ENCODE peak calls at places on chromosomes 12 and 14, in six cellular contexts. Q, P, F, Z, O and J are unnamed samples.

GRCh38 chr12:75854681-75855309 is 176.8 kb downstream of the PHLDA1 start:
- DNase-seq in O (no peak), Q (no peak), F (no peak), P (no peak), Z (no peak), J (no peak)

GRCh38 chr12:32727237-32727636 is 28.5 kb downstream of the YARS2 start:
- DNase-seq in Z (no peak), F (peak), Q (no peak), P (no peak), O (no peak), J (no peak)

GRCh38 chr12:12240671-12241345 is 26.0 kb downstream of the LRP6 start:
- DNase-seq in Z (peak), O (no peak), P (no peak), Q (no peak), F (peak), J (no peak)

GRCh38 chr14:84361476-84361875 is 1168.5 kb upstream of the FLRT2 start:
- DNase-seq in Z (no peak), F (no peak), P (no peak), Q (no peak), O (no peak), J (no peak)

GRCh38 chr12:68259318-68259940 is 6.0 kb upstream of the IL22 start:
- DNase-seq in O (no peak), Z (no peak), P (no peak), F (no peak), Q (no peak), J (no peak)

GRCh38 chr12:29429999-29430698 is 49.2 kb upstream of the ERGIC2 start:
- DNase-seq in O (peak), Q (no peak), Z (no peak), F (no peak), P (no peak), J (no peak)

GRCh38 chr12:76032043-76032981 is 736 bp upstream of the PHLDA1 start:
- DNase-seq in F (peak), O (peak), Q (peak), Z (peak), P (peak), J (peak)

GRCh38 chr14:103696027-103696402 is 19.2 kb downstream of the XRCC3 start:
- DNase-seq in Q (no peak), Z (peak), P (no peak), F (no peak), O (no peak), J (peak)

GRCh38 chr12:116426391-116427136 is 132.6 kb upstream of the MAP1LC3B2 start:
- DNase-seq in Q (peak), F (peak), O (peak), Z (peak), P (no peak), J (peak)

GRCh38 chr12:22443379-22444316 is 100.7 kb downstream of the C2CD5 start:
- DNase-seq in O (peak), Z (peak), F (peak), Q (peak), P (peak), J (peak)

GRCh38 chr12:79086546-79086945 is 222.0 kb downstream of the SYT1 start:
- DNase-seq in F (no peak), O (no peak), Q (no peak), P (no peak), Z (no peak), J (no peak)

GRCh38 chr12:4997939-4998338 is 45.7 kb upstream of the KCNA5 start:
- DNase-seq in O (no peak), F (peak), Q (peak), Z (no peak), P (no peak), J (no peak)

GRCh38 chr12:76790564-76791552 is 26.9 kb downstream of the ZDHHC17 start:
- DNase-seq in Z (peak), F (peak), P (no peak), O (no peak), Q (no peak), J (no peak)

GRCh38 chr14:56810341-56810740 is at the start of gene OTX2:
- DNase-seq in Z (no peak), P (no peak), Q (no peak), O (no peak), F (no peak), J (no peak)

GRCh38 chr12:95960241-95960640 is 17.1 kb downstream of the AMDHD1 start:
- DNase-seq in Z (no peak), Q (no peak), O (no peak), F (no peak), P (no peak), J (no peak)
- TF ChIP-seq EP300 in Z (no peak), Q (no peak), O (no peak), F (no peak), P (no peak), J (no peak)

GRCh38 chr14:50679674-50680073 is 11.6 kb upstream of the SAV1 start:
- DNase-seq in Q (no peak), O (no peak), Z (no peak), P (no peak), F (no peak), J (no peak)

GRCh38 chr14:50677527-50678063 is 9.5 kb upstream of the SAV1 start:
- DNase-seq in F (peak), Z (no peak), O (no peak), P (no peak), Q (no peak), J (no peak)

GRCh38 chr14:50678163-50678562 is 10.1 kb upstream of the SAV1 start:
- DNase-seq in P (no peak), Z (no peak), F (no peak), Q (no peak), O (no peak), J (no peak)

GRCh38 chr14:50676814-50677516 is 8.9 kb upstream of the SAV1 start:
- DNase-seq in Z (no peak), P (no peak), O (no peak), Q (no peak), F (no peak), J (no peak)

DNA sequence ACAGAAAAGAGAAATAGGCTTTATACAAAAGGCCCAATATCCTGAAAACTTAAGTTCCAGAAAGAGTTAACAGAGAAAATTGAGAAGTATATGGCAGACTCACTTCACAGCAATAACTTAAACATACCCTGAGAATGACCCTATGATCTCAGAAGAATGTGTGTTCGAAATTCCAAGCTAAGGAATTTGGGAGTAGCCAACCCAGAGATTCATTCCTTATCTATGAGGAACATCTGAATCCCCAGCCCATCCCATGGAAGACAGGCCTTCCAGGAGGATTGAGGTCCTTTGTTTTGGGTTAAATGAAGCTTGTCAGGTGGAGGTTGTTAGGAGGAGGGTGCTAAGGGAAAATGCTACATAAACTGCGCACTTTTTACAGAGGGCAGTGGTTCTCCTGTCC is 7.5 kb upstream of the SAV1 start:
- DNase-seq in Q (no peak), P (no peak), O (no peak), Z (no peak), F (peak), J (no peak)
- H3K4me3 ChIP-seq in Q (no peak), P (no peak), O (no peak), Z (no peak), F (no peak), J (no peak)

GRCh38 chr12:52234226-52234810 is 1.3 kb downstream of the KRT7 start:
- DNase-seq in Z (no peak), F (peak), P (no peak), Q (no peak), O (no peak), J (no peak)
- TF ChIP-seq EP300 in Z (no peak), F (no peak), P (no peak), Q (no peak), O (no peak), J (no peak)

GRCh38 chr14:96455588-96455987 is 46.6 kb upstream of the PAPOLA start:
- DNase-seq in P (no peak), F (no peak), Q (no peak), O (no peak), Z (no peak), J (no peak)
- H3K4me3 ChIP-seq in P (no peak), F (no peak), Q (no peak), O (no peak), Z (no peak), J (no peak)

DNA sequence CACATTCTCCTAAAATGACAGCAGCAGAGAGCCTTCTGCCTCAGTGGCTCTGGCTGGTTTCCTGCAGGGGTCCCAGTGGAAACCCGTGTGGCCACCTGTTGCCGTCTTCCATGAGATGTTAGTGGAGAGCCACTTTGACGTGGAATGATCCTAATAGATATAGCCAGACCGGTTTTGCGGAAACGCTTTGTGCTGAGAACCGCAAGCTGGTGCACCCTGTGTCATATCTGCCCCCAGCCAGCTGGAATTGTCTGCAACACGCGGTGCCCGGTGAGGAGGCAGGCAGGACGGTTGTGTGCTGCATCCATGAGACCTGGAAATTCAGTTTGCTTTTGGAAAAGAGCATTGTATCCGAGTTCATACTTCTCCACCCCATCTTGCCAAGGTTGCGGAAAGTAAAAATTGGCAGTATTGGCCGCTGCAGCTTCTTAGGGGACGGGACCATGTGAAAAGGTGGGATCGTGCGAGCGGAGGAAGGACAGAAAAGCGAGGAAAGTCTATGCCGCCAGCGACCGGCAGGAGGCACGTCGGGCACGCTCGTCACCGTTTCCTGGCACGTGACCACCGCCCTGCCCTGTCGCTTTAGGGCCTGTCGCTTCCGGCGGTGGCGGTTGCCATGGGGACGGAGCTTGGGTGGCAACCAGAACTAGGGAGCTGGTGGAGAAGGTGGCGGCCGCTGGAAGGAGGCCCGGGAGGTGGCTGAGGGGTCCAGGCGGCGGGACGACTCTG is at the start of gene CFAP251:
- DNase-seq in Z (peak), F (no peak), P (peak), Q (peak), O (peak), J (peak)
- TF ChIP-seq EP300 in Z (no peak), F (no peak), P (no peak), Q (peak), O (no peak), J (no peak)